ENCODE peak calls at places on chromosome 12, in four cellular contexts. One of them, this sample, is unnamed.

GRCh38 chr12:12926571-12927071 is 25.3 kb downstream of the GPRC5D start:
- DNase-seq in pancreas: no peak
- DNase-seq in fibroblast of lung: no peak
- DNase-seq in lower lobe of right lung: no peak
- DNase-seq in this sample: no peak

GRCh38 chr12:121653999-121654398 is 15.5 kb downstream of the MORN3 start:
- DNase-seq in fibroblast of lung: no peak
- DNase-seq in pancreas: no peak
- DNase-seq in lower lobe of right lung: no peak
- DNase-seq in this sample: no peak

GRCh38 chr12:14961466-14962155 is at the start of gene ARHGDIB:
- DNase-seq in lower lobe of right lung: peak; percentile 58
- DNase-seq in pancreas: no peak
- DNase-seq in fibroblast of lung: no peak
- DNase-seq in this sample: no peak

GRCh38 chr12:6766651-6767300 is 613 bp downstream of the PTMS start:
- DNase-seq in fibroblast of lung: peak; percentile 67
- DNase-seq in pancreas: peak; percentile 89
- DNase-seq in lower lobe of right lung: peak; percentile 89
- DNase-seq in this sample: peak; percentile 97

GRCh38 chr12:47882796-47883546 is 21.8 kb downstream of the VDR start:
- DNase-seq in pancreas: no peak
- DNase-seq in fibroblast of lung: no peak
- DNase-seq in lower lobe of right lung: peak; percentile 75
- DNase-seq in this sample: peak; percentile 87

GRCh38 chr12:131808744-131809371 is 19.3 kb upstream of the MMP17 start:
- DNase-seq in fibroblast of lung: peak; percentile 21
- DNase-seq in lower lobe of right lung: no peak
- DNase-seq in pancreas: no peak
- DNase-seq in this sample: peak; percentile 92

GRCh38 chr12:25937096-25937495 is 21.4 kb upstream of the RASSF8 start:
- DNase-seq in fibroblast of lung: no peak
- DNase-seq in pancreas: no peak
- DNase-seq in lower lobe of right lung: no peak
- DNase-seq in this sample: no peak

GRCh38 chr12:16063728-16064127 is 152.6 kb downstream of the DERA start:
- DNase-seq in pancreas: no peak
- DNase-seq in lower lobe of right lung: no peak
- DNase-seq in fibroblast of lung: peak; percentile 11
- DNase-seq in this sample: no peak

GRCh38 chr12:116135209-116135930 is 142.1 kb downstream of the MED13L start:
- DNase-seq in lower lobe of right lung: no peak
- DNase-seq in pancreas: no peak
- DNase-seq in fibroblast of lung: peak; percentile 67
- DNase-seq in this sample: no peak

GRCh38 chr12:15240898-15241297 is 19.7 kb upstream of the RERG start:
- DNase-seq in fibroblast of lung: no peak
- DNase-seq in pancreas: no peak
- DNase-seq in lower lobe of right lung: no peak
- DNase-seq in this sample: no peak

GRCh38 chr12:93113317-93114006 is 184.4 kb upstream of the EEA1 start:
- DNase-seq in lower lobe of right lung: no peak
- DNase-seq in fibroblast of lung: no peak
- DNase-seq in pancreas: no peak
- DNase-seq in this sample: no peak

GRCh38 chr12:75998292-75999063 is 33.1 kb downstream of the PHLDA1 start:
- DNase-seq in lower lobe of right lung: no peak
- DNase-seq in fibroblast of lung: no peak
- DNase-seq in pancreas: no peak
- DNase-seq in this sample: no peak

GRCh38 chr12:29725587-29726320 is 58.0 kb downstream of the TMTC1 start:
- DNase-seq in lower lobe of right lung: no peak
- DNase-seq in fibroblast of lung: peak; percentile 81
- DNase-seq in pancreas: no peak
- DNase-seq in this sample: no peak

GRCh38 chr12:1930816-1931597 is 12.6 kb upstream of the CACNA2D4 start:
- DNase-seq in lower lobe of right lung: no peak
- DNase-seq in fibroblast of lung: no peak
- DNase-seq in pancreas: no peak
- DNase-seq in this sample: peak; percentile 31

GRCh38 chr12:26112703-26113147 is 12.1 kb downstream of the BHLHE41 start:
- DNase-seq in lower lobe of right lung: no peak
- DNase-seq in pancreas: no peak
- DNase-seq in fibroblast of lung: no peak
- DNase-seq in this sample: no peak

GRCh38 chr12:76346236-76346635 is 2.0 kb downstream of the BBS10 start:
- DNase-seq in lower lobe of right lung: no peak
- DNase-seq in fibroblast of lung: peak; percentile 70
- DNase-seq in pancreas: no peak
- DNase-seq in this sample: no peak

GRCh38 chr12:6553051-6553868 is 2.6 kb downstream of the IFFO1 start:
- DNase-seq in lower lobe of right lung: no peak
- DNase-seq in fibroblast of lung: peak; percentile 80
- DNase-seq in pancreas: no peak
- DNase-seq in this sample: no peak

GRCh38 chr12:45273717-45274271 is 57.9 kb downstream of the ANO6 start:
- DNase-seq in pancreas: no peak
- DNase-seq in fibroblast of lung: peak; percentile 89
- DNase-seq in lower lobe of right lung: no peak
- DNase-seq in this sample: peak; percentile 33

GRCh38 chr12:10197879-10198278 is 14.8 kb upstream of the GABARAPL1 start:
- DNase-seq in pancreas: no peak
- DNase-seq in fibroblast of lung: no peak
- DNase-seq in lower lobe of right lung: no peak
- DNase-seq in this sample: no peak

GRCh38 chr12:54660320-54660962 is 12.3 kb upstream of the DCD start:
- DNase-seq in pancreas: no peak
- DNase-seq in fibroblast of lung: no peak
- DNase-seq in lower lobe of right lung: no peak
- DNase-seq in this sample: no peak

GRCh38 chr12:70971395-70971794 is 50.9 kb upstream of the PTPRR start:
- DNase-seq in fibroblast of lung: peak; percentile 82
- DNase-seq in pancreas: no peak
- DNase-seq in lower lobe of right lung: no peak
- DNase-seq in this sample: no peak

GRCh38 chr12:31897791-31898503 is 61.3 kb upstream of the RESF1 start:
- DNase-seq in lower lobe of right lung: peak; percentile 55
- DNase-seq in fibroblast of lung: no peak
- DNase-seq in pancreas: no peak
- DNase-seq in this sample: peak; percentile 50

GRCh38 chr12:109029411-109029810 is 8.5 kb upstream of the SVOP start:
- DNase-seq in lower lobe of right lung: no peak
- DNase-seq in pancreas: no peak
- DNase-seq in fibroblast of lung: no peak
- DNase-seq in this sample: no peak

GRCh38 chr12:15256760-15257159 is 35.5 kb upstream of the RERG start:
- DNase-seq in fibroblast of lung: peak; percentile 97
- DNase-seq in pancreas: no peak
- DNase-seq in lower lobe of right lung: no peak
- DNase-seq in this sample: no peak

GRCh38 chr12:132259364-132259871 is 70.0 kb downstream of the GALNT9 start:
- DNase-seq in pancreas: peak; percentile 23
- DNase-seq in fibroblast of lung: no peak
- DNase-seq in lower lobe of right lung: no peak
- DNase-seq in this sample: no peak

GRCh38 chr12:41277019-41277770 is 89.1 kb downstream of the PDZRN4 start:
- DNase-seq in fibroblast of lung: peak; percentile 65
- DNase-seq in lower lobe of right lung: no peak
- DNase-seq in pancreas: no peak
- DNase-seq in this sample: no peak

GRCh38 chr12:77847060-77847541 is 16.4 kb downstream of the NAV3 start:
- DNase-seq in lower lobe of right lung: no peak
- DNase-seq in fibroblast of lung: no peak
- DNase-seq in pancreas: no peak
- DNase-seq in this sample: no peak

GRCh38 chr12:95634622-95635621 is 83.6 kb upstream of the USP44 start:
- DNase-seq in pancreas: no peak
- DNase-seq in fibroblast of lung: peak; percentile 4
- DNase-seq in lower lobe of right lung: no peak
- DNase-seq in this sample: no peak

GRCh38 chr12:121038861-121039654 is at the start of gene OASL:
- DNase-seq in fibroblast of lung: peak; percentile 80
- DNase-seq in lower lobe of right lung: peak; percentile 69
- DNase-seq in pancreas: no peak
- DNase-seq in this sample: no peak

GRCh38 chr12:88419794-88420193 is 160.5 kb downstream of the KITLG start:
- DNase-seq in fibroblast of lung: no peak
- DNase-seq in pancreas: no peak
- DNase-seq in lower lobe of right lung: no peak
- DNase-seq in this sample: no peak

DNA sequence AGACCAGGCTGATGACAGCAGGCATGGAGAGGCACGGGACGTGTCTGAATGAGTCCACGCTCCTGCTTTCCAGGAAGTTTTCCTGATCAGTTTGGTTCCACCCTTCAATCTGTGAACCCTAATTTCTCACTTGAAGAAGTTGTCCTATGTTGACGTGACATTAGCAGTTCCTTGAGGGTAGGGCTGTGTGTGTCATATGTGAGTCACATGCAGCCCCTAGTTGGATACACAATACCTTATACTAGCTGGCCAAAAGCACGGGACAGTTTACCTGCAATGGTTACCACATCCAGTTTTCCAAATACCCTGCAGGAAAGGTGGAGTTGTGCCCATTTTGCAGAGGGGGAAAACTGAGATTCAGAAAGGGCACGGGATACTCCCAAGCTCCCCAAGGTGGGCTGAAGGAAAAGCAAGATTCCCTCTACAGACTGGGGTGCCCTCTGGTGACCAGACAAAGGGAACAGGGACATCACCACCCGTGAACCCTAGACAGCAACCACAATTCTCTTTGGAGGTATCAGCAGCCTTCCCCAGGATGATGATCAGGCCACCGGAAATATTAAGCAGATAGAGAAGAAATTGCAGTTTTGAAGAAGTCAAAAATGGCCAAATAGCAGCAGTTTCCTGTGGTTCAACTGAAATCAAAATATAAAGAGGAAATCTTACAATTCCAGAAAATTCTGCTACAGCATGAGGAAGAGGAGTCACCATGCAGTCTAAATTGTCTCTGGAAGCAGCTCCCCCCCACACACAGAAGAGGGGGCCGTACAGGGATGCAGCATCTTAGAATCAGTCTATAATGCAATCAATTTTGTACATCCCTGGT is 194.4 kb downstream of the PHETA1 start:
- DNase-seq in fibroblast of lung: no peak
- DNase-seq in pancreas: no peak
- DNase-seq in lower lobe of right lung: no peak
- DNase-seq in this sample: no peak
- TF ChIP-seq CTCF in fibroblast of lung: no peak
- TF ChIP-seq CTCF in pancreas: no peak
- TF ChIP-seq CTCF in lower lobe of right lung: peak; percentile 14
- TF ChIP-seq CTCF in this sample: no peak

DNA sequence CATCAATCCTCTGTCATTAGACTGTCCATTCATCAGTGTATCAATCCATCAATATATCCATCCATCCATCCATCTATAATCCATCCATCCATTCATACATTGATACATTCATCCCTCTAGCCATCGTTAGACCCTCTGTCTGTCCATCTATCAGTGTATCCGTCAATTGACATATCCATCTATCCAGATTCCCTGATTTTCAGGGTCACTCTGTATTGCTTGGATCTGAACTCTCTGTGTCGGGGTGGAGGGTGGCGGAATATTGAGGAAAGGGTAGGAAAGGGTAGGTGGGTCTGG is 17.1 kb downstream of the SDSL start:
- DNase-seq in lower lobe of right lung: no peak
- DNase-seq in pancreas: no peak
- DNase-seq in fibroblast of lung: no peak
- DNase-seq in this sample: no peak
- TF ChIP-seq CTCF in lower lobe of right lung: no peak
- TF ChIP-seq CTCF in pancreas: no peak
- TF ChIP-seq CTCF in fibroblast of lung: no peak
- TF ChIP-seq CTCF in this sample: no peak

GRCh38 chr12:123271182-123271491 is 519 bp downstream of the CDK2AP1 start:
- DNase-seq in fibroblast of lung: peak; percentile 52
- DNase-seq in lower lobe of right lung: peak; percentile 84
- DNase-seq in pancreas: peak; percentile 90
- DNase-seq in this sample: peak; percentile 95
- TF ChIP-seq CTCF in fibroblast of lung: peak; percentile 22
- TF ChIP-seq CTCF in lower lobe of right lung: peak; percentile 23
- TF ChIP-seq CTCF in pancreas: no peak
- TF ChIP-seq CTCF in this sample: peak; percentile 36

DNA sequence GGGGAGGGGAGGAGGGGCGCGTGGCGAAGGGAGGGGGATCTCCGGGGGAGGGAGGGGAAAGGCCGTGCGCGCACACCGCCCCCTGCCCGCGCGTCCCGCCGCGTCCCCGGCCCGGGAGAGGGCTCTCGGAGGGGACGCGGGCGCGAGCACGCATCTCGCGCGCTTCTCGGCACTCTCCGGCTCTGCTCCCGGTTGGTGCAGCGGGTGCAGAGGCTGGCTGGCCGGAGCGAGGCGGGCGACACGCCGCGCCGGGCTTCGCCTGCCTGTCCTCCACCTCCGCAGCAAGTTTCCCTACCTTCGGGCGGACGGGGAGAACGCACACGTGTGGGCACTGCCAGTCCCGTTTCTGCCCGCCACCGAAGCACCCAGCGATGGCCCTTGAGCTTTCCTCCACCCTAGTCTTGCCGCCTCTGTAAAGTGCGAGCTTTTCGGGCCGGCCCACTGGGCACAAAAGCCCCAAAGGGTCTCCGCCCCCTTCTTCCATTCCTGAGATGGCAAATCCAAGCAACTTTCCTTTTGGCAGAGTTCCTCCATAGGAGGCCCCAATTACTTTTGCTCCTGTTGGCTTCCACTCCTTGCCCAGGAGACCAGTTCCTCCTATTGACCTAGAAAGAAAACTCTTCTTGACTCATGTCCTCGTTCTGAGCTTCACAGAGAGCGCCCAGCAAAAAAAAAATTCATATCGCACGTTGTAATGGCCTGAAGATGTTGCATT is 363 bp upstream of the CSAD start:
- DNase-seq in fibroblast of lung: peak; percentile 77
- DNase-seq in pancreas: peak; percentile 89
- DNase-seq in lower lobe of right lung: peak; percentile 87
- DNase-seq in this sample: peak; percentile 73
- TF ChIP-seq CTCF in fibroblast of lung: no peak
- TF ChIP-seq CTCF in pancreas: no peak
- TF ChIP-seq CTCF in lower lobe of right lung: no peak
- TF ChIP-seq CTCF in this sample: no peak

GRCh38 chr12:117189725-117190209 is 503 bp downstream of the FBXO21 start:
- DNase-seq in fibroblast of lung: peak; percentile 40
- DNase-seq in pancreas: peak; percentile 67
- DNase-seq in lower lobe of right lung: peak; percentile 57
- DNase-seq in this sample: peak; percentile 45
- TF ChIP-seq CTCF in fibroblast of lung: no peak
- TF ChIP-seq CTCF in pancreas: no peak
- TF ChIP-seq CTCF in lower lobe of right lung: no peak
- TF ChIP-seq CTCF in this sample: no peak

DNA sequence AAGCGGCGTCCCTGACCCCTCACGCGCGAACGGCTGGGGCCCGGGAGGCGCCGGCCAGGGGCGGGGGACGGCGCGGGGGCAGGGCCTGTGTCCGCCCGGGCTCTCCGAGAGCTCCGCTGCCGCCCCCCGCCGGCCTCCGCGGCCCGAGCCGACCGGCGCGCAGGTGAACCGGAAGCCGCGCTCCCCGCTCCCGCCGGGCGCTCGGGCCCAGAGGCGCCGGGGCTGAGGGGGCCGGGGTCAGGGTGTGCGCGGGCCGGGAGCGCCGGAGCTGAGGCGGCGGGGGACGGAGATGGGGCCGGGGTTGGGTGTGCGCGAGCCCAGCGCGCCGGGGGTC is 403 bp downstream of the HIP1R start:
- DNase-seq in pancreas: no peak
- DNase-seq in fibroblast of lung: no peak
- DNase-seq in lower lobe of right lung: peak; percentile 58
- DNase-seq in this sample: no peak
- TF ChIP-seq CTCF in pancreas: no peak
- TF ChIP-seq CTCF in fibroblast of lung: no peak
- TF ChIP-seq CTCF in lower lobe of right lung: no peak
- TF ChIP-seq CTCF in this sample: no peak

This sample was measured in left lung.